ENCODE peak calls at places on chromosomes 11 and 22, in eight cellular contexts. W is foreskin keratinocyte, G is dorsolateral prefrontal cortex, O is sigmoid colon, K is cardiac muscle cell, S is IMR-90, B is mammary epithelial cell, N is GM13977. Y is an unnamed sample.

GRCh38 chr22:38699784-38700183 is 959 bp downstream of the JOSD1 start:
- DNase-seq in K (no peak), W (no peak), G (no peak), B (peak), O (peak), S (peak), N (no peak), Y (no peak)

GRCh38 chr11:113697075-113697474 is 9.0 kb downstream of the TMPRSS5 start:
- DNase-seq in S (no peak), K (no peak), N (no peak), G (no peak), B (no peak), W (no peak), O (no peak), Y (no peak)

GRCh38 chr11:62449451-62449851 is 30.6 kb downstream of the SCGB1A1 start:
- DNase-seq in G (no peak), B (peak), W (no peak), S (no peak), N (no peak), O (no peak), K (no peak), Y (peak)

GRCh38 chr11:2673871-2674471 is 25.8 kb downstream of the KCNQ1OT1 start:
- DNase-seq in S (no peak), N (no peak), W (no peak), O (peak), G (no peak), B (no peak), K (no peak), Y (no peak)

GRCh38 chr11:35030716-35031213 is 108.2 kb upstream of the CD44 start:
- DNase-seq in G (no peak), S (peak), N (no peak), K (no peak), B (peak), W (peak), O (peak), Y (peak)

GRCh38 chr22:45358127-45358526 is 48.4 kb downstream of the FAM118A start:
- DNase-seq in N (no peak), O (no peak), K (no peak), S (no peak), B (no peak), G (no peak), W (no peak), Y (no peak)

GRCh38 chr11:87421422-87421821 is 383.7 kb downstream of the TMEM135 start:
- DNase-seq in K (peak), O (no peak), W (peak), B (peak), G (no peak), N (peak), S (peak), Y (peak)

GRCh38 chr22:42324991-42325710 is 54.7 kb upstream of the TCF20 start:
- DNase-seq in G (no peak), B (no peak), S (no peak), O (no peak), W (no peak), N (no peak), K (no peak), Y (no peak)

GRCh38 chr11:26442131-26442530 is 110.2 kb downstream of the ANO3 start:
- DNase-seq in N (no peak), W (peak), S (peak), O (no peak), G (no peak), K (no peak), B (no peak), Y (no peak)

GRCh38 chr11:11472096-11472495 is 119.0 kb upstream of the CSNK2A3 start:
- DNase-seq in K (no peak), B (no peak), O (no peak), S (no peak), N (no peak), W (no peak), G (no peak), Y (no peak)

GRCh38 chr11:70871881-70872280 is 380.5 kb downstream of the SHANK2 start:
- DNase-seq in W (no peak), S (peak), O (peak), G (no peak), N (no peak), B (no peak), K (no peak), Y (no peak)

GRCh38 chr11:131370090-131370751 is at the start of gene NTM:
- DNase-seq in O (peak), S (peak), K (peak), B (peak), G (peak), W (peak), N (no peak), Y (no peak)

GRCh38 chr11:33687733-33688479 is 12.7 kb downstream of the C11orf91 start:
- DNase-seq in S (peak), G (no peak), K (peak), W (peak), N (peak), B (peak), O (no peak), Y (peak)

GRCh38 chr11:35567737-35568465 is 42.5 kb upstream of the PAMR1 start:
- DNase-seq in B (peak), W (peak), N (no peak), K (no peak), G (no peak), S (peak), O (no peak), Y (no peak)

GRCh38 chr11:46547579-46547978 is 46.2 kb downstream of the AMBRA1 start:
- DNase-seq in W (no peak), K (no peak), G (no peak), S (no peak), N (no peak), O (no peak), B (no peak), Y (no peak)

GRCh38 chr11:74371269-74372039 is 26.8 kb downstream of the PGM2L1 start:
- DNase-seq in S (peak), N (no peak), K (no peak), G (no peak), O (no peak), W (peak), B (peak), Y (no peak)

GRCh38 chr11:68122936-68123539 is 1.9 kb upstream of the CHKA start:
- DNase-seq in W (no peak), S (no peak), G (no peak), K (no peak), B (no peak), N (no peak), O (no peak), Y (peak)

GRCh38 chr22:32622004-32622761 is 147.6 kb downstream of the FBXO7 start:
- DNase-seq in O (peak), G (no peak), W (no peak), N (no peak), B (no peak), S (peak), K (peak), Y (no peak)

GRCh38 chr11:36790450-36790849 is 192.4 kb upstream of the RAG2 start:
- DNase-seq in N (no peak), S (no peak), G (no peak), K (peak), O (no peak), W (no peak), B (no peak), Y (no peak)

GRCh38 chr11:15629690-15630321 is 515.1 kb downstream of the INSC start:
- DNase-seq in G (no peak), O (no peak), W (no peak), K (peak), S (no peak), B (peak), N (no peak), Y (peak)

GRCh38 chr11:33766085-33766484 is 8.2 kb downstream of the FBXO3 start:
- DNase-seq in K (no peak), G (no peak), B (no peak), S (no peak), N (no peak), W (no peak), O (no peak), Y (no peak)

GRCh38 chr11:10823152-10823579 is 14.4 kb upstream of the EIF4G2 start:
- DNase-seq in O (no peak), W (no peak), G (no peak), S (no peak), N (no peak), K (no peak), B (no peak), Y (no peak)

GRCh38 chr11:47305734-47306483 is 36.0 kb downstream of the MADD start:
- DNase-seq in N (no peak), W (no peak), G (peak), K (no peak), S (no peak), O (no peak), B (no peak), Y (no peak)

GRCh38 chr22:41687901-41688364 is 734 bp downstream of the SNU13 start:
- DNase-seq in B (peak), N (no peak), K (peak), O (no peak), G (no peak), W (peak), S (peak), Y (no peak)

GRCh38 chr11:62794201-62794775 is 2.5 kb upstream of the TMEM223 start:
- DNase-seq in K (no peak), G (no peak), W (no peak), N (no peak), S (no peak), B (no peak), O (no peak), Y (no peak)

GRCh38 chr22:50044485-50045143 is 13.5 kb downstream of the TTLL8 start:
- DNase-seq in K (no peak), B (no peak), S (no peak), G (no peak), N (no peak), W (no peak), O (no peak), Y (no peak)

GRCh38 chr11:117020873-117021564 is 77.2 kb downstream of the SIK3 start:
- DNase-seq in O (no peak), G (no peak), S (no peak), W (no peak), N (no peak), B (no peak), K (no peak), Y (no peak)

GRCh38 chr11:35944503-35945136 is 758 bp downstream of the LDLRAD3 start:
- DNase-seq in O (no peak), G (no peak), N (no peak), S (no peak), W (no peak), K (peak), B (peak), Y (no peak)

GRCh38 chr22:23431337-23432072 is 148.6 kb downstream of the IGLL1 start:
- DNase-seq in B (no peak), N (no peak), S (no peak), O (no peak), K (peak), W (no peak), G (no peak), Y (no peak)

GRCh38 chr11:15824060-15824459 is 532.3 kb downstream of the SOX6 start:
- DNase-seq in O (no peak), B (no peak), W (no peak), S (peak), K (no peak), G (no peak), N (no peak), Y (no peak)

GRCh38 chr11:62149986-62150886 is 26.4 kb downstream of the INCENP start:
- DNase-seq in G (peak), B (no peak), O (no peak), W (no peak), N (no peak), S (no peak), K (no peak), Y (no peak)

GRCh38 chr11:78202733-78203167 is 14.0 kb downstream of the USP35 start:
- DNase-seq in O (peak), B (no peak), S (no peak), G (peak), W (no peak), K (no peak), N (no peak), Y (no peak)

GRCh38 chr11:87859583-87859982 is 315.7 kb downstream of the RAB38 start:
- DNase-seq in N (no peak), B (no peak), S (no peak), K (peak), O (no peak), G (no peak), W (no peak), Y (no peak)

GRCh38 chr11:117641008-117641915 is 155.8 kb downstream of the DSCAML1 start:
- DNase-seq in B (no peak), G (peak), O (peak), S (no peak), N (no peak), W (no peak), K (no peak), Y (no peak)

GRCh38 chr11:66720899-66721470 is 8.0 kb downstream of the SPTBN2 start:
- DNase-seq in K (no peak), W (no peak), O (no peak), N (no peak), B (no peak), S (no peak), G (no peak), Y (no peak)

GRCh38 chr22:20102203-20102780 is 13.6 kb upstream of the RANBP1 start:
- DNase-seq in N (no peak), S (no peak), B (no peak), W (no peak), G (no peak), O (no peak), K (no peak), Y (no peak)
- TF ChIP-seq CTCF in N (no peak), S (no peak), B (peak), W (no peak), G (no peak), O (no peak), K (no peak), Y (no peak)

DNA sequence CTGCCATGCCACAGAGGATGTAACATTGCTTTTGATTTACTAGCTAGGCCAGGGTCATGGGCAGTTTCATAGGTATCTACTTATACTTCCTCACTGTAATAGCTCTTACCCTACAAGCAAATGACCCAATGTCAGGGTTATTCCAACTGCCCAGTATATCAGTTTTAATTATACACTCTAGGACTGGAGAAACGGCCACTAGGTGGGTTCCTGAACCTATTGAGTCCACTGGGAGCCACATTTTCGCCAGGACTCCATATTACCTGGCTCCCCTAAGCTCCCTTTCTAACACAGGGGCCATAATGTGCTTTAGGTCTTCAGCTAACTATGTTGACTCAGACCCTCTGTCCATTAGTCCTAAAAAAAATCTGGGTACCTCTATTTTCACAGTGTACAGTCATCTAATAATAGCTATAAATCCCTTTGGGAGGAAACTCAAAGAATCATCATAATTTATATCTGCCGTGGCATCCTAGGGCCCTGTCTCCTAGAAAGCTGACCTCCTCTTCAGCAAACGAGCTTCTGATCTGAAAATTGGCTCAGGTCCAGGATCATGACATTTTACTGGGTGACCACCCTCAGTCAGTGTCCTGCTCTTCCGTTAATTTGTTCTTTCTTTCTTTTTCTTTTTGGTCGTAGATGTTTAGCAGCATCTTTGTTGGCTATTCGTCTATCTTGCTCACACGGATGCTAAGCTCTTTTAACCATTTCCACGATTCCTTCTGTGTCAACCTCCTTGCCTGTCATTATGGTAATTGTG is 244.3 kb downstream of the FAM76B start:
- DNase-seq in S (no peak), K (no peak), W (no peak), O (no peak), N (no peak), G (no peak), B (no peak), Y (peak)
- TF ChIP-seq CTCF in S (peak), K (no peak), W (peak), O (no peak), N (no peak), G (no peak), B (no peak), Y (no peak)

GRCh38 chr11:6705905-6706535 is 22.9 kb upstream of the MRPL17 start:
- DNase-seq in B (peak), S (peak), G (no peak), K (peak), N (peak), O (no peak), W (no peak), Y (peak)

GRCh38 chr11:6703247-6704063 is 20.3 kb upstream of the MRPL17 start:
- DNase-seq in W (peak), S (peak), N (no peak), K (peak), O (no peak), G (peak), B (peak), Y (peak)
- TF ChIP-seq CTCF in W (peak), S (peak), N (peak), K (peak), O (peak), G (peak), B (peak), Y (peak)

GRCh38 chr11:69483170-69483569 is 1.7 kb downstream of the LINC01488 start:
- DNase-seq in S (no peak), B (no peak), W (no peak), O (no peak), N (no peak), K (no peak), G (no peak), Y (no peak)
- TF ChIP-seq CTCF in S (no peak), B (no peak), W (no peak), O (no peak), N (no peak), K (no peak), G (no peak), Y (no peak)

GRCh38 chr11:27570542-27570941 is 64.0 kb upstream of the LIN7C start:
- DNase-seq in O (no peak), B (no peak), W (no peak), N (no peak), K (no peak), S (no peak), G (no peak), Y (no peak)

GRCh38 chr11:27571151-27571840 is 64.7 kb upstream of the LIN7C start:
- DNase-seq in K (peak), N (no peak), G (no peak), S (peak), W (no peak), B (no peak), O (no peak), Y (no peak)

GRCh38 chr11:27574342-27574741 is 67.8 kb upstream of the LIN7C start:
- DNase-seq in G (no peak), N (no peak), S (no peak), B (no peak), W (no peak), O (no peak), K (no peak), Y (no peak)
- TF ChIP-seq CTCF in G (no peak), N (no peak), S (no peak), B (no peak), W (no peak), O (no peak), K (no peak), Y (no peak)

DNA sequence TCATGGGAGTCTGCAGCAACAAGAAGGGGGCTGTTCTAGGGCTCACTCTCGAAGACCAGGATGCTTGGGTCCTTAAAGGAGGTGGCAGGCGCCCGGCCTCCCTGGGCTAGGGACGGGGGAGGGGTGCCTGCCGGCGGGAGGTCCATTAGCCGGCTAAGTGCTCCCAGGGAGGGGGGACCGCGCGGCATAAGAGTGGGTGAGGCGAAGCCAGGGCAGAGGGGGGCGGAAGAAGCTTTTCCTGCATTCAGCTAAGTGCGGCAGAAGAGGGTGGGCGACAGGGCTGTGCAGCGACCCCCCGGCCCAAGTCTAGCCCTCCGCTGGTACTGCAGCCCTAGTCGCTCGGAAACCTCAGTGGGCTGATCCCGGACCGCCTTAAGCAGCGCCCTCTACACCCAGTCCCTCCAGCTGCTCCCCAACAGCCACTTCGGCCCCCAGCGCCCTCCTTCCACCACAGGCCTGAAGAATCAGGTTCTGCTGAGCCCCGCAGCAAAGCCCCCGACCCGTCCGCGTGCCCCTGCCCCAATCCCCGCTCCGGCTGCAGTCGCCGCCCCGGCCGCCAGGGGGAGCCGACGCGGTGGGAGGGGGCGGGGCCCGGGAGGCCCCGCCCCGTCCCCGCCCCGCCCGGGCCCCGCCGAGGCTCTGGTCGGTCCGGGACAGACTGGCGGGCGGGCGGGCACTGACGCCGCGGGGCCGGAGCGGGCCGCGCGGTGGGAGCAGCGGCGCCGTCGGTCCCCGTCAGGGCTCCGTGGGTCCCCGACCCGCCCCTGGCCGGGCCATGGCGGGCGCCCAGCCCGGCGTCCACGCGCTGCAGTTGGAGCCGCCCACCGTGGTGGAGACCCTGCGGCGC is at the start of gene PLCB3:
- DNase-seq in B (peak), N (peak), W (no peak), S (no peak), G (peak), K (peak), O (peak), Y (peak)
- TF ChIP-seq CTCF in B (peak), N (peak), W (peak), S (peak), G (peak), K (peak), O (peak), Y (peak)

DNA sequence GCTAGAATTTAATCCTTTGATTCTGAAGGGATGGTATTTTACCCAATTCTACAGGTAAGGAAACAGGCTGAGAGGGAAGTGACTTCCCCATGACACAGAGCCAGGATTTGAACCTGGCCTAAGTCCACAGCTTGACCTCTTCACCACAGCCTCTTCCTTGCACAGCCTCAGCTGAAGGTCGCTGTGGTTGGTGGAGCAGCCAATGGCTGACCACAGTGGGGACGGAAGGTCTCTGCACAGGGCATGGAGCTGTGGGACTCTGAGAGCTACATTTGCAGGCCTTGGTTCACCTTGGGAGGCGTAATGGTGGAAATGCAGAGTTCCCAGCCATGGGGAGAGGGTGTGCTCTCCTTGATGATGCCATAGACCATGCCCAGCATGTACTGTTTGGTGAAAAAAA is 295.0 kb downstream of the DDX10 start:
- DNase-seq in B (no peak), G (no peak), W (no peak), K (no peak), S (no peak), O (no peak), N (no peak), Y (no peak)
- TF ChIP-seq CTCF in B (no peak), G (no peak), W (no peak), K (no peak), S (no peak), O (no peak), N (no peak), Y (no peak)

GRCh38 chr22:43829448-43829821 is 17.3 kb upstream of the EFCAB6 start:
- DNase-seq in W (no peak), N (no peak), O (peak), K (no peak), G (peak), B (no peak), S (peak), Y (no peak)

GRCh38 chr22:43827926-43828710 is 16.0 kb upstream of the EFCAB6 start:
- DNase-seq in O (peak), G (peak), N (no peak), K (no peak), W (no peak), B (no peak), S (no peak), Y (no peak)

GRCh38 chr22:43829904-43830851 is 18.1 kb upstream of the EFCAB6 start:
- DNase-seq in N (no peak), O (peak), S (peak), K (no peak), B (no peak), G (peak), W (no peak), Y (no peak)

GRCh38 chr22:43827336-43827735 is 15.2 kb upstream of the EFCAB6 start:
- DNase-seq in S (no peak), O (no peak), W (no peak), B (no peak), K (no peak), N (no peak), G (no peak), Y (no peak)

GRCh38 chr22:43828711-43829447 is 16.8 kb upstream of the EFCAB6 start:
- DNase-seq in K (peak), G (peak), S (peak), W (no peak), O (peak), N (no peak), B (no peak), Y (no peak)
- TF ChIP-seq CTCF in K (peak), G (peak), S (peak), W (no peak), O (no peak), N (no peak), B (no peak), Y (no peak)